ENCODE peak calls at places on chromosomes 13 and 19, in four cellular contexts. O, H, Q and F are unnamed samples.

GRCh38 chr13:66348745-66349720 is 881.1 kb downstream of the PCDH9 start:
- DNase-seq in H (no peak), O (no peak), Q (no peak), F (no peak)

GRCh38 chr19:40528078-40528477 is 48.6 kb upstream of the SHKBP1 start:
- DNase-seq in Q (no peak), O (no peak), H (no peak), F (no peak)

GRCh38 chr13:85068231-85068630 is 731.0 kb downstream of the SLITRK6 start:
- DNase-seq in H (no peak), O (no peak), Q (no peak), F (no peak)

GRCh38 chr13:69547780-69548179 is 559.8 kb upstream of the ATXN8OS start:
- DNase-seq in Q (no peak), H (no peak), O (no peak), F (no peak)

GRCh38 chr19:11861301-11861700 is 12.8 kb downstream of the ZNF439 start:
- DNase-seq in H (no peak), Q (no peak), O (no peak), F (no peak)

GRCh38 chr13:93670858-93671257 is 444.3 kb downstream of the GPC6 start:
- DNase-seq in Q (no peak), O (no peak), H (no peak), F (no peak)

GRCh38 chr13:75372517-75372916 is 109.5 kb downstream of the TBC1D4 start:
- DNase-seq in O (no peak), H (peak; percentile 58), Q (no peak), F (peak; percentile 62)

GRCh38 chr13:21949818-21950429 is 279.1 kb downstream of the FGF9 start:
- DNase-seq in Q (no peak), O (no peak), H (no peak), F (peak; percentile 44)

GRCh38 chr19:51566489-51567100 is 4.5 kb upstream of the ZNF175 start:
- DNase-seq in O (no peak), Q (no peak), H (no peak), F (no peak)

GRCh38 chr13:39787086-39787487 is 131.6 kb downstream of the COG6 start:
- DNase-seq in Q (no peak), H (no peak), O (no peak), F (no peak)

GRCh38 chr13:45073809-45074208 is 46.5 kb upstream of the GTF2F2 start:
- DNase-seq in H (peak; percentile 47), O (peak; percentile 63), Q (peak; percentile 49), F (no peak)

GRCh38 chr19:927044-927706 is 1.3 kb downstream of the ARID3A start:
- DNase-seq in H (peak; percentile 67), O (peak; percentile 55), Q (no peak), F (no peak)

GRCh38 chr13:33575378-33575777 is 242.6 kb upstream of the RFC3 start:
- DNase-seq in Q (no peak), O (no peak), H (no peak), F (no peak)
- H4K5ac ChIP-seq in Q (no peak overlapping the region), O (no peak overlapping the region), H (no peak overlapping the region), F (no peak overlapping the region)

GRCh38 chr19:47901370-47901769 is 15.3 kb upstream of the SULT2A1 start:
- DNase-seq in H (no peak), Q (no peak), O (no peak), F (no peak)
- H4K5ac ChIP-seq in H (no peak overlapping the region), Q (no peak overlapping the region), O (no peak overlapping the region), F (no peak overlapping the region)

GRCh38 chr13:107518292-107518691 is 697.0 kb downstream of the LIG4 start:
- DNase-seq in O (no peak), H (no peak), Q (no peak), F (peak; percentile 48)
- H4K5ac ChIP-seq in O (no peak overlapping the region), H (no peak overlapping the region), Q (no peak overlapping the region), F (no peak overlapping the region)

GRCh38 chr13:49936943-49937273 is 768 bp upstream of the SPRYD7 start:
- DNase-seq in H (peak; percentile 18), Q (no peak), O (peak; percentile 29), F (no peak)

GRCh38 chr13:49938274-49938673 is 2.1 kb upstream of the SPRYD7 start:
- DNase-seq in O (no peak), Q (no peak), H (no peak), F (no peak)

GRCh38 chr13:49936085-49936942 is at the start of gene SPRYD7:
- DNase-seq in O (peak; percentile 99), Q (peak; percentile 99), H (peak; percentile 99), F (peak; percentile 97)

GRCh38 chr13:49935171-49936084 is 712 bp downstream of the SPRYD7 start:
- DNase-seq in O (peak; percentile 66), H (peak; percentile 86), Q (no peak), F (peak; percentile 50)

DNA sequence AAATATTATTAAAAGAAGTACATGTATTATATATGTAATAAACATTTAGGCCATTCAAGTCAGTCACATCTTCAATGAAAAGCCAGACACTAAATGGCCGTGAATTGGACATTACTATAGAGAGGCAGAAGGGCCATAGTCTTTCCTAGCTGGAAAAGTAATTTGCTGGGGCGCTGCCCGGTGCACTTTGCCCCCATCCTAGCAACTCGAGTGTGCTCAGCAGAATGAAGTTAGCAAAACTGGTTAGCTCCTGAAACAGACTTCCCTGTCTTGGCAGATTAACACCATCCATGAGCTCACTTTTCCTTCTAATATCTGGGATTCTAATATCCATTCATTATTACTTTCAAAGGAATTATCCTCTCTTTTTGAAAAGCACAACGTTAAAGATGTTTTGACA is 2.8 kb upstream of the SPRYD7 start:
- DNase-seq in Q (no peak), H (no peak), O (no peak), F (no peak)
- H4K5ac ChIP-seq in Q (no peak overlapping the region), H (no peak overlapping the region), O (no peak overlapping the region), F (no peak overlapping the region)

DNA sequence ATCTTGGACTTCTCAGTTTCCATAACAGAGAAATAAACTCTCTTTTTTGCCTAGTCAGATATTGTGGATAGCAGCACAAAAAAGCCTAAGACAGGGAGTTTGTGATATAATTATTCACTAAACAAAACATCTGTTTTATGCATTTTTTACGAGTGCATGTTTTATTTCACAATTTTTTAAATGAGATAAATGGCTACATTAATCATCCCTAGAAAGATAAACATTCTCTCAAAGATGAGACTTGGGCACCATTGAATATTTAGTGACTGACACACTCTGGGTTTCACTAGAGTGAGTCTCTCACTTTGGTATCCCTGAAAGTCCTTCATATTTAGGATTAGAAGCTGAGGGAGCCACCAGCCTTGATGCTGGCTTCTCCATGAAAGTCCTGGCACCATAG is 74.3 kb upstream of the LRCH1 start:
- DNase-seq in Q (no peak), O (no peak), H (no peak), F (no peak)
- H4K5ac ChIP-seq in Q (no peak overlapping the region), O (no peak overlapping the region), H (no peak overlapping the region), F (no peak overlapping the region)

GRCh38 chr19:28609091-28609755 is 603.7 kb downstream of the UQCRFS1 start:
- DNase-seq in O (no peak), Q (no peak), H (no peak), F (no peak)
- H4K5ac ChIP-seq in O (no peak overlapping the region), Q (no peak overlapping the region), H (no peak overlapping the region), F (no peak overlapping the region)

GRCh38 chr19:6800991-6801396 is 28.5 kb downstream of the VAV1 start:
- DNase-seq in Q (no peak), H (peak; percentile 42), O (peak; percentile 30), F (peak; percentile 38)
- H4K5ac ChIP-seq in Q (no peak overlapping the region), H (no peak overlapping the region), O (peak overlapping the region; percentile 57), F (no peak overlapping the region)

DNA sequence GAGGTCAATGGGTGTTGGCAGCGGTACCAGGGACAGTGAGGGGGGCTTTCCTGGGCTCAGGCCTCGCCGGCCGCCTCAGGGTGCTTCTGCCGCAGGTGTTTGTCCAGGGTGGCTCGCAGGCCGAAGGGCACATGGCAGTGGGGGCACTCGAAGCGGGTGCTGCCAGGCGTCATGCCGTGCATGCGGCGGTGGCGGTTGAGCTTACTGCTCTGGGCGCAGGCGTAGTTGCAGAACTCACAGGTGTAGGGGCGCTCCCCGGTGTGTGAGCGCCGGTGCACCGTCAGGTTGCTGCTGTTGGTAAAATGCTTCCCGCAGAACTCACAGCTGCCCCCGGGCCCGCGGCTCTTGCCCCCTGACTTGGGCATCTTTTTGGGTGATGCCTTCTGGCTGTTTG is 4.7 kb downstream of the ZNF296 start:
- DNase-seq in Q (no peak), H (no peak), O (no peak), F (no peak)
- H4K5ac ChIP-seq in Q (no peak overlapping the region), H (no peak overlapping the region), O (no peak overlapping the region), F (no peak overlapping the region)

GRCh38 chr13:77477299-77477848 is 58.1 kb upstream of the SCEL start:
- DNase-seq in Q (no peak), H (no peak), O (no peak), F (no peak)
- H4K5ac ChIP-seq in Q (no peak overlapping the region), H (no peak overlapping the region), O (no peak overlapping the region), F (no peak overlapping the region)